ENCODE peak calls at places on chromosomes 16 and 17, in four cellular contexts. One of them, this sample, is unnamed.

GRCh38 chr16:53457670-53458069 is 23.4 kb downstream of the RBL2 start:
- DNase-seq in SK-N-SH: no peak
- DNase-seq in K562: no peak
- DNase-seq in H1: no peak
- DNase-seq in this sample: no peak

GRCh38 chr17:17990282-17990681 is 17.6 kb downstream of the DRC3 start:
- DNase-seq in H1: no peak
- DNase-seq in K562: no peak
- DNase-seq in SK-N-SH: no peak
- DNase-seq in this sample: no peak

GRCh38 chr17:11705111-11705510 is 106.8 kb downstream of the DNAH9 start:
- DNase-seq in K562: no peak
- DNase-seq in SK-N-SH: no peak
- DNase-seq in H1: no peak
- DNase-seq in this sample: no peak

GRCh38 chr16:13521356-13521755 is 398.6 kb upstream of the ERCC4 start:
- DNase-seq in K562: no peak
- DNase-seq in SK-N-SH: no peak
- DNase-seq in H1: peak
- DNase-seq in this sample: no peak

GRCh38 chr17:4598776-4599504 is 14.6 kb downstream of the SMTNL2 start:
- DNase-seq in H1: no peak
- DNase-seq in SK-N-SH: peak
- DNase-seq in K562: no peak
- DNase-seq in this sample: no peak

GRCh38 chr17:17398928-17399926 is 77.6 kb upstream of the MED9 start:
- DNase-seq in K562: no peak
- DNase-seq in H1: no peak
- DNase-seq in SK-N-SH: peak
- DNase-seq in this sample: no peak

GRCh38 chr16:9089660-9090059 is 1.8 kb upstream of the HAPSTR1 start:
- DNase-seq in H1: no peak
- DNase-seq in SK-N-SH: no peak
- DNase-seq in K562: no peak
- DNase-seq in this sample: no peak

GRCh38 chr17:28141783-28142182 is 99.3 kb downstream of the NLK start:
- DNase-seq in K562: no peak
- DNase-seq in SK-N-SH: no peak
- DNase-seq in H1: no peak
- DNase-seq in this sample: no peak

GRCh38 chr16:65548470-65548869 is 426.6 kb upstream of the CDH11 start:
- DNase-seq in SK-N-SH: peak
- DNase-seq in K562: no peak
- DNase-seq in H1: no peak
- DNase-seq in this sample: peak

GRCh38 chr17:75270218-75270965 is 639 bp downstream of the MIF4GD start:
- DNase-seq in K562: peak
- DNase-seq in SK-N-SH: peak
- DNase-seq in H1: no peak
- DNase-seq in this sample: peak

GRCh38 chr16:89924298-89924924 is 1.3 kb downstream of the TUBB3 start:
- DNase-seq in K562: peak
- DNase-seq in SK-N-SH: peak
- DNase-seq in H1: peak
- DNase-seq in this sample: peak

GRCh38 chr16:88327566-88328312 is 55.0 kb upstream of the ZNF469 start:
- DNase-seq in K562: no peak
- DNase-seq in H1: no peak
- DNase-seq in SK-N-SH: no peak
- DNase-seq in this sample: no peak

GRCh38 chr16:23227529-23227928 is 45.0 kb downstream of the SCNN1G start:
- DNase-seq in K562: peak
- DNase-seq in SK-N-SH: no peak
- DNase-seq in H1: no peak
- DNase-seq in this sample: no peak

GRCh38 chr16:6690741-6691140 is 641.9 kb upstream of the RBFOX1 start:
- DNase-seq in H1: no peak
- DNase-seq in SK-N-SH: no peak
- DNase-seq in K562: no peak
- DNase-seq in this sample: no peak

GRCh38 chr17:77378318-77379064 is 237.7 kb downstream of the SEC14L1 start:
- DNase-seq in K562: no peak
- DNase-seq in H1: no peak
- DNase-seq in SK-N-SH: peak
- DNase-seq in this sample: no peak

GRCh38 chr17:49583226-49583625 is 7.6 kb downstream of the NXPH3 start:
- DNase-seq in K562: no peak
- DNase-seq in H1: no peak
- DNase-seq in SK-N-SH: peak
- DNase-seq in this sample: no peak

GRCh38 chr17:9343513-9343912 is 232.1 kb downstream of the STX8 start:
- DNase-seq in K562: no peak
- DNase-seq in SK-N-SH: peak
- DNase-seq in H1: no peak
- DNase-seq in this sample: peak

GRCh38 chr17:40303009-40303657 is 5.8 kb upstream of the RARA start:
- DNase-seq in SK-N-SH: peak
- DNase-seq in K562: peak
- DNase-seq in H1: no peak
- DNase-seq in this sample: peak

GRCh38 chr17:37774508-37774907 is 29.6 kb upstream of the HNF1B start:
- DNase-seq in SK-N-SH: no peak
- DNase-seq in K562: no peak
- DNase-seq in H1: no peak
- DNase-seq in this sample: no peak

GRCh38 chr16:14307623-14308356 is 236.7 kb downstream of the MRTFB start:
- DNase-seq in SK-N-SH: peak
- DNase-seq in K562: no peak
- DNase-seq in H1: no peak
- DNase-seq in this sample: no peak

GRCh38 chr17:3976675-3977171 is 12.5 kb upstream of the ATP2A3 start:
- DNase-seq in K562: no peak
- DNase-seq in H1: no peak
- DNase-seq in SK-N-SH: peak
- DNase-seq in this sample: no peak

GRCh38 chr16:51577621-51578303 is 426.7 kb upstream of the SALL1 start:
- DNase-seq in K562: no peak
- DNase-seq in SK-N-SH: no peak
- DNase-seq in H1: peak
- DNase-seq in this sample: no peak

GRCh38 chr17:77365584-77366186 is 224.9 kb downstream of the SEC14L1 start:
- DNase-seq in K562: no peak
- DNase-seq in H1: no peak
- DNase-seq in SK-N-SH: peak
- DNase-seq in this sample: peak

GRCh38 chr17:76562734-76563148 is 22.9 kb downstream of the PRCD start:
- DNase-seq in H1: no peak
- DNase-seq in SK-N-SH: peak
- DNase-seq in K562: peak
- DNase-seq in this sample: no peak

GRCh38 chr16:31700530-31701388 is 172.8 kb upstream of the ZNF267 start:
- DNase-seq in SK-N-SH: peak
- DNase-seq in K562: peak
- DNase-seq in H1: no peak
- DNase-seq in this sample: peak

GRCh38 chr17:33888455-33888854 is 366.6 kb upstream of the CCL2 start:
- DNase-seq in K562: peak
- DNase-seq in SK-N-SH: no peak
- DNase-seq in H1: no peak
- DNase-seq in this sample: no peak

GRCh38 chr16:67394271-67395104 is 1.2 kb upstream of the TPPP3 start:
- DNase-seq in SK-N-SH: no peak
- DNase-seq in H1: no peak
- DNase-seq in K562: no peak
- DNase-seq in this sample: peak

GRCh38 chr16:85437161-85438052 is 175.7 kb upstream of the GSE1 start:
- DNase-seq in H1: no peak
- DNase-seq in K562: peak
- DNase-seq in SK-N-SH: no peak
- DNase-seq in this sample: no peak

GRCh38 chr16:86062271-86062965 is 163.5 kb downstream of the IRF8 start:
- DNase-seq in K562: no peak
- DNase-seq in SK-N-SH: no peak
- DNase-seq in H1: no peak
- DNase-seq in this sample: no peak

GRCh38 chr17:42675348-42675983 is 1.3 kb downstream of the PLEKHH3 start:
- DNase-seq in H1: no peak
- DNase-seq in SK-N-SH: peak
- DNase-seq in K562: peak
- DNase-seq in this sample: no peak

GRCh38 chr16:53631236-53631635 is 72.4 kb downstream of the RPGRIP1L start:
- DNase-seq in K562: no peak
- DNase-seq in H1: no peak
- DNase-seq in SK-N-SH: no peak
- DNase-seq in this sample: no peak

GRCh38 chr17:38469875-38470274 is 41.6 kb downstream of the ARHGAP23 start:
- DNase-seq in SK-N-SH: no peak
- DNase-seq in H1: no peak
- DNase-seq in K562: peak
- DNase-seq in this sample: no peak

GRCh38 chr17:19247423-19247822 is 10.3 kb downstream of the EPN2 start:
- DNase-seq in K562: no peak
- DNase-seq in H1: no peak
- DNase-seq in SK-N-SH: peak
- DNase-seq in this sample: no peak

GRCh38 chr17:38673714-38674012 is 1.1 kb downstream of the EPOP start:
- DNase-seq in SK-N-SH: peak
- DNase-seq in K562: no peak
- DNase-seq in H1: no peak
- DNase-seq in this sample: peak

GRCh38 chr17:68512967-68513474 is 791 bp downstream of the PRKAR1A start:
- DNase-seq in H1: no peak
- DNase-seq in SK-N-SH: peak
- DNase-seq in K562: peak
- DNase-seq in this sample: no peak
- TF ChIP-seq TEAD4 in H1: no peak
- TF ChIP-seq TEAD4 in SK-N-SH: no peak
- TF ChIP-seq TEAD4 in K562: no peak
- TF ChIP-seq TEAD4 in this sample: no peak

DNA sequence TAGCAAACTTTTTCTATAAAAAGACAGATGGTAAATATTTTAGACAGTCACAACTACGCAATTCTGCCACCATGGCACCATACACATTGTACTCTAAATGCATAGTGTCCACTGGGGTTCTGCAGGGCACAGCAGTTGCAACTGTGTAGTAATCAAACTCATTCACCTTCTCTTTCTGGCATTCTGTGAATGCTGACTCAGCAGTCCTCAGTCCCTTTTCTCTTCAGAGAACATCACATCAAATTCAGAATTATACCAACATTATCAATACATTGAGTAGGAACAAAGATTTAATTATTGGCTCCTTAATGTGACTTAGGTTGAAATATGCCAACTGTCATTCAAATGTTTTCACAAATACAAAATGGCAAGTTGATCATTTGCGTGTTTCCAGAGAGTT is 74.2 kb upstream of the N4BP1 start:
- DNase-seq in H1: no peak
- DNase-seq in K562: no peak
- DNase-seq in SK-N-SH: no peak
- DNase-seq in this sample: no peak
- TF ChIP-seq TEAD4 in H1: no peak
- TF ChIP-seq TEAD4 in K562: no peak
- TF ChIP-seq TEAD4 in SK-N-SH: no peak
- TF ChIP-seq TEAD4 in this sample: no peak

GRCh38 chr17:65990593-65990992 is 201.3 kb downstream of the CEP112 start:
- DNase-seq in H1: no peak
- DNase-seq in SK-N-SH: no peak
- DNase-seq in K562: no peak
- DNase-seq in this sample: no peak
- TF ChIP-seq TEAD4 in H1: no peak
- TF ChIP-seq TEAD4 in SK-N-SH: no peak
- TF ChIP-seq TEAD4 in K562: no peak
- TF ChIP-seq TEAD4 in this sample: no peak

GRCh38 chr16:25269879-25270278 is 12.2 kb upstream of the ZKSCAN2 start:
- DNase-seq in H1: no peak
- DNase-seq in SK-N-SH: no peak
- DNase-seq in K562: no peak
- DNase-seq in this sample: no peak

GRCh38 chr16:25264599-25264998 is 7.0 kb upstream of the ZKSCAN2 start:
- DNase-seq in H1: no peak
- DNase-seq in K562: peak
- DNase-seq in SK-N-SH: no peak
- DNase-seq in this sample: peak

GRCh38 chr16:25265968-25266367 is 8.3 kb upstream of the ZKSCAN2 start:
- DNase-seq in SK-N-SH: no peak
- DNase-seq in H1: no peak
- DNase-seq in K562: no peak
- DNase-seq in this sample: no peak

GRCh38 chr16:25271421-25271820 is 13.8 kb upstream of the ZKSCAN2 start:
- DNase-seq in SK-N-SH: no peak
- DNase-seq in K562: peak
- DNase-seq in H1: no peak
- DNase-seq in this sample: no peak

DNA sequence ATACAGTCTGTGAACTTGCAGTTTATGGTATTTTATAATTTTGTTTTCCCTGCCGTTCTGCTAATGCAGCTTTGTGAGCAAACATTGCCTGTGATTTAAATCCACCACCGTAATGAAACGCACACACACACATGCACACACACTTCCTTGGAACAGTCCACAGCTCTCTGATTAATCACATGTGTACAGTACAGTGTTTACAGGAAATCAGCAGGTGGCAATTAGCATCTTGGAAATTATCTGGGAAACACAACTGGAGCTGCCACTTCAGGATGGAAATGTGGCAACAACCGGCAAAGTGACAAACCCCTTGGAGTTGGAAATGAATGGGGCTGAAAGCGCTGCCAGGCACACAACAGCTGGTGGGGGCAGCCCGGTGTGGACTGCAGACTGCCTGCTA is 12.9 kb upstream of the ZKSCAN2 start:
- DNase-seq in SK-N-SH: no peak
- DNase-seq in K562: no peak
- DNase-seq in H1: no peak
- DNase-seq in this sample: no peak
- TF ChIP-seq TEAD4 in SK-N-SH: no peak
- TF ChIP-seq TEAD4 in K562: no peak
- TF ChIP-seq TEAD4 in H1: no peak
- TF ChIP-seq TEAD4 in this sample: no peak

DNA sequence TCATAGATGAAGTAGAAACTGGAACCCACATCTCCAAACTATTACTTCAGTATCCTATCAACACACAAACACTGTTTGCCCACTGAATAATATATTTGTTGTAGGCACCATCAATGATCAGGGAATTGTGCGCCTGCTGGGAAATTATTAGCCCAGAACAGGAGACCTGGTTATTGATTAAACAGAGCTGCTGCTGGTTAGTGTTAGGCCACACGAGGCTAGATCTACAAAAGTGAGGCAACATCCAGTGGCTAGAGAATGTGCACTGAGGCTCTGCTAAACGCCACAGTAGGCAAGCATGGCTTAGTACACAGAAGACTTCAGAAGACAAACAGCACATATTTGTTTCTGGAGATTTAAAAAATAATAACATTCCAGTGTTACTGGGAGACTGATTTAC is 11.0 kb downstream of the ABHD15 start:
- DNase-seq in K562: no peak
- DNase-seq in H1: no peak
- DNase-seq in SK-N-SH: no peak
- DNase-seq in this sample: no peak
- TF ChIP-seq TEAD4 in K562: no peak
- TF ChIP-seq TEAD4 in H1: no peak
- TF ChIP-seq TEAD4 in SK-N-SH: no peak
- TF ChIP-seq TEAD4 in this sample: no peak

This sample was measured in WTC11.